ENCODE peak calls at places on chromosome 14, in four cellular contexts. X is K562, V is HEK293T, F is HepG2. H is an unnamed sample.

GRCh38 chr14:92241966-92242365 is 81.0 kb upstream of the SLC24A4 start:
- DNase-seq in X (no peak), V (no peak), F (no peak), H (no peak)

GRCh38 chr14:101627913-101628257 is 66.6 kb downstream of the DIO3 start:
- DNase-seq in X (no peak), V (no peak), F (no peak), H (no peak)

GRCh38 chr14:87824261-87824660 is 168.7 kb downstream of the GALC start:
- DNase-seq in X (no peak), V (no peak), F (no peak), H (no peak)

GRCh38 chr14:26870096-26870495 is 272.3 kb upstream of the NOVA1 start:
- DNase-seq in X (no peak), V (no peak), F (no peak), H (no peak)

GRCh38 chr14:95463173-95463901 is 53.1 kb downstream of the SYNE3 start:
- DNase-seq in X (no peak), V (no peak), F (no peak), H (no peak)

GRCh38 chr14:76986261-76986565 is 42.3 kb downstream of the IRF2BPL start:
- DNase-seq in X (no peak), V (no peak), F (no peak), H (no peak)

GRCh38 chr14:101835166-101835557 is 73.7 kb downstream of the PPP2R5C start:
- DNase-seq in X (no peak), V (no peak), F (no peak), H (no peak)

GRCh38 chr14:62696969-62697328 is 348.3 kb downstream of the KCNH5 start:
- DNase-seq in X (no peak), V (no peak), F (no peak), H (no peak)

GRCh38 chr14:31228533-31228932 is 20.9 kb upstream of the HECTD1 start:
- DNase-seq in X (no peak), V (no peak), F (no peak), H (no peak)

GRCh38 chr14:25411933-25412757 is 362.2 kb upstream of the STXBP6 start:
- DNase-seq in X (peak; percentile 4), V (peak; percentile 10), F (no peak), H (peak; percentile 50)

DNA sequence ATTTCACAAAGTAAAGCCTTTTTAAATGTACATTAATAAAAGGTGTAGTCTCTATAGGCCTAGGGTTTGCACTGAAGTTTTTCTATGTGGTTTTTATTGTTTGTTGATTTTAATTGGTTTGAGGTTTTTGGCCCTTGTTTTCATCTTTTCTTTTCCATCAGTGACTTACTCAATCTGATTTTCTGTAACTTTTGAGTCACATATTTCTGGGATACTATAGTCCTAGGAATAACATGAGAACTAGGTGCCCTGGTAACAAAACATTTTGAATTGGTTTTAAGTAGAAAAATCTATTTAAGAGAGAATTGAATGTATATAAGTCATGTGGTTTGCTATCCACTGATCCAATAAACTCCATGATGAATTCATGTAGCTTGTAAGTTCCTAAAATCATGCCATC is 311.9 kb downstream of the CEP128 start:
- DNase-seq in X (no peak), V (no peak), F (no peak), H (no peak)
- TF ChIP-seq ELF4 in X (no peak), V (no peak), F (no peak), H (no peak)

DNA sequence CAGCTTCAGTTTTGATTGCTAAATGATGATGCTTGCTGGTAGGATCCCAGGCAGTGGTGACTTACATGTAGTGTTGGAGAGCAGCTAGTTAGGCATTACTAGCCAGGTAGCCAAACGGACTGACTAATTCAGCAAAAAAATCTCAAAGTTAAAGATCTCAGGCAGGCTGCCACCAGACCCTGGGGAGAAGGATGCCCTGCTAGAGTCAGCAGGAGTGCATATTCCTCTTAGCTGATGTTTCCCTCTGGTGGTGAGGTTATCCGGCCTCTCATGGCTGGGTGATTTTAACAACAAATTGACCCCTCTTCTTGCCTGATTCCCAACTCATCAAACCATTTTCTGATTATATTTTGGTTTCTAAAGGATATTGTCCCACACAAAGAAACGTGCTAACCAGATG is 2.8 kb downstream of the EFS start:
- DNase-seq in X (no peak), V (no peak), F (peak; percentile 36), H (no peak)
- TF ChIP-seq ELF4 in X (no peak), V (no peak), F (no peak), H (no peak)

GRCh38 chr14:28676481-28676880 is 90.1 kb upstream of the FOXG1 start:
- DNase-seq in X (no peak), V (no peak), F (no peak), H (no peak)

GRCh38 chr14:28671425-28671824 is 95.2 kb upstream of the FOXG1 start:
- DNase-seq in X (no peak), V (no peak), F (no peak), H (no peak)

GRCh38 chr14:28677381-28677780 is 89.2 kb upstream of the FOXG1 start:
- DNase-seq in X (no peak), V (no peak), F (no peak), H (no peak)

GRCh38 chr14:28678887-28679286 is 87.7 kb upstream of the FOXG1 start:
- DNase-seq in X (no peak), V (no peak), F (peak; percentile 11), H (no peak)

GRCh38 chr14:28673056-28673455 is 93.5 kb upstream of the FOXG1 start:
- DNase-seq in X (no peak), V (no peak), F (no peak), H (no peak)
- TF ChIP-seq ELF4 in X (no peak), V (no peak), F (no peak), H (no peak)

GRCh38 chr14:71776463-71777359 is 155.5 kb upstream of the RGS6 start:
- DNase-seq in X (no peak), V (no peak), F (no peak), H (no peak)
- TF ChIP-seq ELF4 in X (no peak), V (no peak), F (no peak), H (no peak)

GRCh38 chr14:85702191-85702590 is 172.2 kb downstream of the FLRT2 start:
- DNase-seq in X (no peak), V (no peak), F (no peak), H (no peak)

GRCh38 chr14:85702937-85703336 is 173.0 kb downstream of the FLRT2 start:
- DNase-seq in X (no peak), V (no peak), F (no peak), H (no peak)

GRCh38 chr14:85701116-85701515 is 171.2 kb downstream of the FLRT2 start:
- DNase-seq in X (no peak), V (no peak), F (no peak), H (no peak)

GRCh38 chr14:85701763-85702162 is 171.8 kb downstream of the FLRT2 start:
- DNase-seq in X (no peak), V (no peak), F (no peak), H (no peak)
- TF ChIP-seq ELF4 in X (no peak), V (no peak), F (no peak), H (no peak)

DNA sequence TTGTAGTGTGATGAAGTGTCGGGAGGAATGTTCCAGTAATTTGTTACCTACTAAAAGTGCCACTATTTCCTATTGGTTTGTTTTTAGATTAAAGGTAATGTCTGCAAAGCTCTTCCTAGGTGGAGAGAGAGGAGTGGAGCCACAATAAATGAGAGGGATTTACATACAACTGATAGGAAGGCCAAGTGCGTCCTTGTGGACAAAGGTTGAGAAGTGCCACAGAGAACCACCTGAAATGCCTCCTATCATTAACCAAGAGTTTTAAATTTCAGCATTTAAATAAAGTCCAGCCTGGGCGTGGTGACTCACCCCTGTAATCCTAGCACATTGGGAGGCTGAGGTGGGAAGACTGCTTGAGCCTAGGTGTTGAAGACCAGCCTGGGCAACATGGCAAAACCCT is 2.5 kb upstream of the SNX6 start:
- DNase-seq in X (no peak), V (no peak), F (no peak), H (no peak)
- TF ChIP-seq ELF4 in X (no peak), V (no peak), F (no peak), H (no peak)

GRCh38 chr14:51562816-51563215 is 88.9 kb upstream of the FRMD6 start:
- DNase-seq in X (no peak), V (no peak), F (no peak), H (no peak)
- TF ChIP-seq ELF4 in X (no peak), V (no peak), F (no peak), H (no peak)

DNA sequence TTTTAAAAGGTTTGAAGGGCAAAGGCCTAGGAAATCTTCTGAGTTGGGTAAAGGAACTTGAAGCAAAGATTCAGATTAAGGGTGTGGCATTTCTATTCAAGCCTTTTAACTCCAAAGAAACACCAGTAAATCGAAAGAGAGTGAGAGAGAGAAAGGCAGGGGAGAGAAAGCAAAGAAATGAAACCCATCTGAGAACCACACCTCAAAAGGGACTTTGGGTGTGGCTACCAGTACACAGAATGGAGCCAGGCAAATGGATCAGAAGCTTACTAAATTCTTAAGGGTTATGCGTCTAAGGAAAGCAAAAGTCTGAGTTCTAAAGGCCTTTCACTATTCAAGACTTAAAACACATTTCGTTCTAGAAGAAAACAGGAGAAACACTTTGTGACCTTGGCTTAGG is 277.4 kb downstream of the BCL11B start:
- DNase-seq in X (no peak), V (no peak), F (no peak), H (no peak)
- TF ChIP-seq ELF4 in X (no peak), V (no peak), F (no peak), H (no peak)

GRCh38 chr14:102928412-102929348 is 6.2 kb downstream of the AMN start:
- DNase-seq in X (no peak), V (no peak), F (no peak), H (peak; percentile 88)
- TF ChIP-seq ELF4 in X (no peak), V (no peak), F (no peak), H (no peak)

H was measured in WTC11.